ENCODE peak calls at places on chromosome 12, in five cellular contexts. I is NCI-H1417, Y is frontal cortex, P is choroid plexus epithelial cell, T is hippocampal formation. B is an unnamed sample.

GRCh38 chr12:62346817-62347216 is 86.6 kb downstream of the USP15 start:
- DNase-seq in I (no peak), Y (no peak), P (no peak), T (no peak), B (no peak)

GRCh38 chr12:44317651-44318126 is 481.8 kb downstream of the TMEM117 start:
- DNase-seq in I (peak), Y (no peak), P (peak), T (no peak), B (no peak)

GRCh38 chr12:119631930-119632678 is 35.8 kb upstream of the PRKAB1 start:
- DNase-seq in I (no peak), Y (no peak), P (no peak), T (no peak), B (no peak)

GRCh38 chr12:112122823-112123690 is 2.3 kb upstream of the TRAFD1 start:
- DNase-seq in I (peak), Y (no peak), P (peak), T (no peak), B (no peak)

GRCh38 chr12:60704171-60704914 is 1108.5 kb downstream of the SLC16A7 start:
- DNase-seq in I (no peak), Y (no peak), P (no peak), T (no peak), B (no peak)

GRCh38 chr12:106386836-106387555 is 29.4 kb downstream of the POLR3B start:
- DNase-seq in I (no peak), Y (no peak), P (peak), T (no peak), B (no peak)

GRCh38 chr12:68435816-68436215 is 103.7 kb upstream of the MDM1 start:
- DNase-seq in I (no peak), Y (no peak), P (peak), T (no peak), B (no peak)

GRCh38 chr12:20567413-20567812 is 127.7 kb upstream of the SLCO1C1 start:
- DNase-seq in I (peak), Y (no peak), P (peak), T (no peak), B (no peak)

GRCh38 chr12:31106101-31106803 is 32.6 kb downstream of the DDX11 start:
- DNase-seq in I (peak), Y (no peak), P (no peak), T (no peak), B (no peak)

GRCh38 chr12:131775904-131776889 is 52.0 kb upstream of the MMP17 start:
- DNase-seq in I (peak), Y (no peak), P (no peak), T (no peak), B (no peak)

GRCh38 chr12:64390275-64390851 is at the start of gene C12orf56:
- DNase-seq in I (peak), Y (peak), P (peak), T (no peak), B (no peak)

GRCh38 chr12:53838978-53839377 is 87.2 kb upstream of the CISTR start:
- DNase-seq in I (no peak), Y (no peak), P (no peak), T (no peak), B (no peak)

GRCh38 chr12:117032593-117033381 is 66.4 kb downstream of the TESC start:
- DNase-seq in I (peak), Y (no peak), P (peak), T (no peak), B (no peak)

GRCh38 chr12:45343269-45344051 is 127.6 kb downstream of the ANO6 start:
- DNase-seq in I (no peak), Y (no peak), P (peak), T (no peak), B (no peak)

GRCh38 chr12:55425954-55426353 is at the start of gene OR6C76:
- DNase-seq in I (no peak), Y (no peak), P (no peak), T (no peak), B (no peak)

GRCh38 chr12:1003600-1004271 is 12.7 kb downstream of the ERC1 start:
- DNase-seq in I (no peak), Y (no peak), P (no peak), T (no peak), B (no peak)

GRCh38 chr12:10190558-10191388 is 11.9 kb downstream of the TMEM52B start:
- DNase-seq in I (peak), Y (peak), P (peak), T (peak), B (no peak)

GRCh38 chr12:70664463-70664862 is 27.2 kb upstream of the PTPRB start:
- DNase-seq in I (peak), Y (no peak), P (peak), T (peak), B (peak)

GRCh38 chr12:43147893-43148292 is 404.1 kb downstream of the ADAMTS20 start:
- DNase-seq in I (no peak), Y (no peak), P (no peak), T (no peak), B (no peak)

GRCh38 chr12:49017764-49018281 is 753 bp downstream of the PRKAG1 start:
- DNase-seq in I (no peak), Y (no peak), P (peak), T (no peak), B (no peak)

GRCh38 chr12:85405781-85406522 is 125.9 kb downstream of the ALX1 start:
- DNase-seq in I (no peak), Y (no peak), P (peak), T (no peak), B (no peak)

GRCh38 chr12:6958609-6959375 is 7.6 kb downstream of the PTPN6 start:
- DNase-seq in I (no peak), Y (peak), P (no peak), T (no peak), B (no peak)

GRCh38 chr12:124411291-124411878 is 116.5 kb downstream of the RFLNA start:
- DNase-seq in I (no peak), Y (no peak), P (peak), T (no peak), B (no peak)

GRCh38 chr12:80979821-80980220 is 42.1 kb upstream of the LIN7A start:
- DNase-seq in I (peak), Y (no peak), P (no peak), T (no peak), B (no peak)

B was measured in nucleus accumbens.